ENCODE peak calls at places on chromosomes 7 and 10, in seven cellular contexts. N is CD8-positive, alpha-beta T cell; E is OCI-LY7; G is heart left ventricle; K is IMR-90; C is breast epithelium; O is AG04450. S is an unnamed sample.

GRCh38 chr7:151818674-151819519 is 58.0 kb downstream of the PRKAG2 start:
- DNase-seq in N (no peak), E (no peak), G (no peak), K (no peak), C (peak; percentile 40), O (no peak), S (no peak)

GRCh38 chr10:31700222-31700621 is 228.4 kb downstream of the ARHGAP12 start:
- DNase-seq in N (no peak), E (no peak), G (peak; percentile 47), K (peak; percentile 82), C (no peak), O (peak; percentile 23), S (no peak)

GRCh38 chr10:1576467-1577259 is 160.7 kb downstream of the ADARB2 start:
- DNase-seq in N (no peak), E (peak; percentile 48), G (no peak), K (no peak), C (no peak), O (no peak), S (no peak)

GRCh38 chr10:112261281-112261822 is 21.8 kb upstream of the TECTB start:
- DNase-seq in N (no peak), E (no peak), G (no peak), K (peak; percentile 77), C (no peak), O (no peak), S (no peak)

GRCh38 chr7:120302190-120302589 is 29.2 kb downstream of the KCND2 start:
- DNase-seq in N (no peak), E (no peak), G (no peak), K (no peak), C (no peak), O (no peak), S (no peak)

GRCh38 chr10:102814456-102814871 is 22.7 kb downstream of the CYP17A1 start:
- DNase-seq in N (no peak), E (peak; percentile 40), G (peak; percentile 83), K (peak; percentile 40), C (no peak), O (no peak), S (no peak)

GRCh38 chr10:112298581-112298980 is 15.4 kb downstream of the TECTB start:
- DNase-seq in N (no peak), E (no peak), G (no peak), K (no peak), C (no peak), O (no peak), S (no peak)

GRCh38 chr10:77482072-77482471 is 155.5 kb downstream of the KCNMA1 start:
- DNase-seq in N (no peak), E (no peak), G (no peak), K (no peak), C (no peak), O (no peak), S (no peak)

GRCh38 chr7:132176719-132177118 is 399.6 kb downstream of the PLXNA4 start:
- DNase-seq in N (no peak), E (no peak), G (no peak), K (no peak), C (no peak), O (no peak), S (no peak)

GRCh38 chr7:27714831-27715444 is 25.0 kb upstream of the TAX1BP1 start:
- DNase-seq in N (no peak), E (no peak), G (no peak), K (peak; percentile 66), C (no peak), O (no peak), S (no peak)

GRCh38 chr10:6601224-6601805 is 21.2 kb upstream of the PRKCQ start:
- DNase-seq in N (peak; percentile 42), E (no peak), G (no peak), K (no peak), C (no peak), O (no peak), S (no peak)

GRCh38 chr7:76260171-76260703 is 42.2 kb upstream of the HSPB1 start:
- DNase-seq in N (peak; percentile 43), E (peak; percentile 56), G (no peak), K (no peak), C (no peak), O (no peak), S (peak; percentile 32)

GRCh38 chr10:93894516-93895378 is 969 bp downstream of the SLC35G1 start:
- DNase-seq in N (no peak), E (peak; percentile 16), G (peak; percentile 15), K (peak; percentile 16), C (no peak), O (no peak), S (no peak)

GRCh38 chr10:17742918-17743317 is 9.1 kb upstream of the TMEM236 start:
- DNase-seq in N (peak; percentile 74), E (peak; percentile 69), G (peak; percentile 64), K (peak; percentile 60), C (no peak), O (peak; percentile 15), S (peak; percentile 49)

GRCh38 chr10:20954519-20954918 is 57.4 kb upstream of the NEBL start:
- DNase-seq in N (no peak), E (no peak), G (no peak), K (no peak), C (no peak), O (no peak), S (no peak)

GRCh38 chr10:90862908-90863514 is 5.2 kb upstream of the HTR7 start:
- DNase-seq in N (no peak), E (peak; percentile 13), G (no peak), K (peak; percentile 47), C (no peak), O (no peak), S (no peak)

GRCh38 chr10:11823122-11823988 is at the start of gene PROSER2:
- DNase-seq in N (peak; percentile 16), E (no peak), G (peak; percentile 69), K (peak; percentile 52), C (peak; percentile 30), O (no peak), S (peak; percentile 27)

GRCh38 chr7:157739650-157740049 is 402.8 kb downstream of the DNAJB6 start:
- DNase-seq in N (no peak), E (no peak), G (no peak), K (no peak), C (no peak), O (no peak), S (no peak)

GRCh38 chr7:117009705-117010361 is 56.5 kb downstream of the ST7 start:
- DNase-seq in N (no peak), E (no peak), G (no peak), K (no peak), C (no peak), O (no peak), S (no peak)

GRCh38 chr10:100912013-100912608 is 652 bp upstream of the SLF2 start:
- DNase-seq in N (no peak), E (no peak), G (no peak), K (peak; percentile 49), C (no peak), O (no peak), S (no peak)

GRCh38 chr10:122044713-122045112 is 55.8 kb downstream of the TACC2 start:
- DNase-seq in N (no peak), E (no peak), G (no peak), K (peak; percentile 53), C (no peak), O (no peak), S (no peak)

GRCh38 chr7:17333227-17333626 is 34.8 kb downstream of the AHR start:
- DNase-seq in N (no peak), E (no peak), G (no peak), K (peak; percentile 12), C (no peak), O (no peak), S (no peak)

GRCh38 chr10:122263971-122264370 is 7.1 kb upstream of the BTBD16 start:
- DNase-seq in N (no peak), E (no peak), G (no peak), K (peak; percentile 88), C (no peak), O (peak; percentile 78), S (no peak)

GRCh38 chr7:84092207-84092606 is 102.4 kb downstream of the SEMA3A start:
- DNase-seq in N (peak; percentile 12), E (no peak), G (no peak), K (peak; percentile 40), C (no peak), O (no peak), S (no peak)

GRCh38 chr10:71927669-71928592 is 36.3 kb upstream of the CHST3 start:
- DNase-seq in N (no peak), E (no peak), G (no peak), K (peak; percentile 76), C (no peak), O (peak; percentile 49), S (no peak)

GRCh38 chr7:35003679-35004278 is 33.5 kb downstream of the DPY19L1 start:
- DNase-seq in N (no peak), E (no peak), G (peak; percentile 51), K (peak; percentile 90), C (no peak), O (peak; percentile 41), S (peak; percentile 99)

GRCh38 chr10:103833731-103834365 is 21.5 kb downstream of the SH3PXD2A start:
- DNase-seq in N (no peak), E (peak; percentile 58), G (peak; percentile 86), K (no peak), C (no peak), O (no peak), S (no peak)

GRCh38 chr10:91378061-91378460 is 32.1 kb upstream of the HECTD2 start:
- DNase-seq in N (peak; percentile 23), E (no peak), G (no peak), K (peak; percentile 13), C (no peak), O (no peak), S (no peak)

GRCh38 chr7:95331004-95331337 is 6.6 kb upstream of the PON1 start:
- DNase-seq in N (no peak), E (no peak), G (no peak), K (no peak), C (no peak), O (no peak), S (no peak)
- TF ChIP-seq CTCF in N (no peak), E (no peak), G (no peak), K (no peak), C (no peak), O (no peak), S (no peak)

GRCh38 chr7:20220824-20221547 is 3.8 kb upstream of the MACC1 start:
- DNase-seq in N (no peak), E (no peak), G (no peak), K (peak; percentile 97), C (no peak), O (peak; percentile 89), S (no peak)
- H3K27ac ChIP-seq in N (no peak overlapping the region), E (peak overlapping the region; percentile 71), G (peak overlapping the region; percentile 66), K (peak overlapping the region; percentile 61), C (peak overlapping the region; percentile 44), O (no peak overlapping the region), S (no peak overlapping the region)

GRCh38 chr7:16098585-16099179 is 322.7 kb downstream of the CRPPA start:
- DNase-seq in N (no peak), E (no peak), G (no peak), K (peak; percentile 16), C (no peak), O (no peak), S (peak; percentile 32)
- TF ChIP-seq CTCF in N (no peak), E (peak; percentile 76), G (peak; percentile 86), K (peak; percentile 76), C (peak; percentile 26), O (peak; percentile 88), S (peak; percentile 78)

DNA sequence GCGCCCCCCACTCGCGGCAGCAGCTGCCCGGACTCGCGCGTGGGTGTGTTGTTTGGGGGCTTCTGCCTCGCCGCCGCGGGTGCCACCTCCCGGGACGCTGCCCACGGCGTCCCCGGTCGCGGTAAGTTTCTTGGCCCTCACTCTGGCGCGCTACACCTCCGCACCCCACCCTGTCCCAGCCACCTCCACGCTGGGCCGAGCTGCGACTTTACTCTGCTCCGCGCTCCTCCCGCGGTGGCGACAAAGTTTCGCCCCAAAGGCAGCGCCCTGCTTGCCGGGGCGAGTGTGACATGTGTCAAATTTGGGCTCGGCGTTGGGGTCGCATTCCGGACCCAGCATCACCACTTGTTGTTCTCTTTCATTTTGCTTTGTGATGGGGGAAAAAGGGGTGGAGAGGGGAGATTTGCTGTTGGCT is 167.7 kb upstream of the PPP1R3A start:
- DNase-seq in N (no peak), E (no peak), G (peak; percentile 43), K (no peak), C (no peak), O (no peak), S (no peak)
- H3K27ac ChIP-seq in N (no peak overlapping the region), E (no peak overlapping the region), G (peak overlapping the region; percentile 78), K (no peak overlapping the region), C (peak overlapping the region; percentile 91), O (no peak overlapping the region), S (peak overlapping the region; percentile 17)